ENCODE peak calls at places on chromosomes 1 and 21, in eight cellular contexts. One of them, this sample, is unnamed.

GRCh38 chr1:226438007-226438406 is 30.1 kb upstream of the PARP1 start:
- DNase-seq in cardiac muscle cell: no peak
- DNase-seq in fibroblast of the aortic adventitia: peak; percentile 12
- DNase-seq in H9: no peak
- DNase-seq in CD8-positive, alpha-beta T cell: no peak
- DNase-seq in DND-41: no peak
- DNase-seq in endothelial cell: no peak
- DNase-seq in BJ: no peak
- DNase-seq in this sample: no peak

GRCh38 chr1:100896481-100896982 is 642 bp downstream of the SLC30A7 start:
- DNase-seq in H9: peak; percentile 31
- DNase-seq in fibroblast of the aortic adventitia: peak; percentile 52
- DNase-seq in cardiac muscle cell: peak; percentile 20
- DNase-seq in DND-41: peak; percentile 54
- DNase-seq in CD8-positive, alpha-beta T cell: peak; percentile 64
- DNase-seq in endothelial cell: peak; percentile 29
- DNase-seq in BJ: no peak
- DNase-seq in this sample: peak; percentile 52

GRCh38 chr1:41678141-41678878 is 193.8 kb upstream of the EDN2 start:
- DNase-seq in DND-41: peak; percentile 93
- DNase-seq in endothelial cell: no peak
- DNase-seq in H9: no peak
- DNase-seq in CD8-positive, alpha-beta T cell: no peak
- DNase-seq in cardiac muscle cell: no peak
- DNase-seq in fibroblast of the aortic adventitia: no peak
- DNase-seq in BJ: peak; percentile 42
- DNase-seq in this sample: peak; percentile 58

GRCh38 chr1:207841318-207841717 is 69.6 kb downstream of the CD34 start:
- DNase-seq in fibroblast of the aortic adventitia: no peak
- DNase-seq in BJ: no peak
- DNase-seq in endothelial cell: no peak
- DNase-seq in CD8-positive, alpha-beta T cell: no peak
- DNase-seq in DND-41: no peak
- DNase-seq in cardiac muscle cell: no peak
- DNase-seq in H9: no peak
- DNase-seq in this sample: no peak

GRCh38 chr1:216688127-216688657 is 35.0 kb downstream of the ESRRG start:
- DNase-seq in cardiac muscle cell: no peak
- DNase-seq in CD8-positive, alpha-beta T cell: no peak
- DNase-seq in BJ: no peak
- DNase-seq in H9: no peak
- DNase-seq in DND-41: no peak
- DNase-seq in endothelial cell: no peak
- DNase-seq in fibroblast of the aortic adventitia: no peak
- DNase-seq in this sample: no peak

GRCh38 chr21:42002421-42002958 is 7.7 kb downstream of the ZBTB21 start:
- DNase-seq in CD8-positive, alpha-beta T cell: no peak
- DNase-seq in fibroblast of the aortic adventitia: peak; percentile 68
- DNase-seq in cardiac muscle cell: no peak
- DNase-seq in H9: no peak
- DNase-seq in endothelial cell: no peak
- DNase-seq in DND-41: no peak
- DNase-seq in BJ: peak; percentile 87
- DNase-seq in this sample: no peak

GRCh38 chr1:208731976-208732821 is 488.0 kb upstream of the PLXNA2 start:
- DNase-seq in endothelial cell: no peak
- DNase-seq in DND-41: no peak
- DNase-seq in H9: no peak
- DNase-seq in CD8-positive, alpha-beta T cell: no peak
- DNase-seq in BJ: no peak
- DNase-seq in fibroblast of the aortic adventitia: peak; percentile 2
- DNase-seq in cardiac muscle cell: no peak
- DNase-seq in this sample: no peak

GRCh38 chr1:35675773-35676172 is 34.4 kb upstream of the PSMB2 start:
- DNase-seq in BJ: no peak
- DNase-seq in H9: no peak
- DNase-seq in endothelial cell: no peak
- DNase-seq in fibroblast of the aortic adventitia: no peak
- DNase-seq in DND-41: no peak
- DNase-seq in cardiac muscle cell: no peak
- DNase-seq in CD8-positive, alpha-beta T cell: no peak
- DNase-seq in this sample: no peak

GRCh38 chr1:22508991-22509390 is 54.3 kb upstream of the EPHA8 start:
- DNase-seq in BJ: no peak
- DNase-seq in DND-41: no peak
- DNase-seq in H9: no peak
- DNase-seq in CD8-positive, alpha-beta T cell: no peak
- DNase-seq in cardiac muscle cell: no peak
- DNase-seq in fibroblast of the aortic adventitia: no peak
- DNase-seq in endothelial cell: no peak
- DNase-seq in this sample: no peak

DNA sequence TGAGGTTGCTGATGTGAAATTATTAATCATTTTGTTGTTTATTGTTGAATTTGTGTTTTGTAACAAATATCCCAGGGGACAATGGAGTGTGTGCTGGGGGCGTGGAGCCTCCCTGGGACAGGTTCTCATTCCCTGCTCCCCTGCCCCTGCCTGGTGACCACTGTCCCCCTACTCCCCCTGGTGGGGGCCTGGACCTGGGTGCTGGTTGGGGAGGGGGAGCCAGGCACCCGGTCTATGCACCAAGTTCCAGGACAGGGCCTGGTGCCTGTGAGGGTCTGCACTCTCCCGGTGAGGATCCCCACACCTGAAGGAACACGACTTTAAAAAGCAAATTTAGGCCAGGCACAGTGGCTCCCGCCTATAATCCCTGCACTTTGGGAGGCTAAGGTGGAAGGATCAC is 42.4 kb downstream of the CHD5 start:
- DNase-seq in BJ: no peak
- DNase-seq in endothelial cell: no peak
- DNase-seq in CD8-positive, alpha-beta T cell: no peak
- DNase-seq in H9: no peak
- DNase-seq in cardiac muscle cell: no peak
- DNase-seq in fibroblast of the aortic adventitia: no peak
- DNase-seq in DND-41: no peak
- DNase-seq in this sample: peak; percentile 25
- TF ChIP-seq CTCF in BJ: no peak
- TF ChIP-seq CTCF in endothelial cell: no peak
- TF ChIP-seq CTCF in CD8-positive, alpha-beta T cell: no peak
- TF ChIP-seq CTCF in H9: peak; percentile 46
- TF ChIP-seq CTCF in cardiac muscle cell: no peak
- TF ChIP-seq CTCF in fibroblast of the aortic adventitia: no peak
- TF ChIP-seq CTCF in DND-41: peak; percentile 6
- TF ChIP-seq CTCF in this sample: no peak

GRCh38 chr1:2133039-2133878 is 61.3 kb downstream of the FAAP20 start:
- DNase-seq in BJ: peak; percentile 93
- DNase-seq in fibroblast of the aortic adventitia: peak; percentile 98
- DNase-seq in H9: peak; percentile 98
- DNase-seq in endothelial cell: peak; percentile 98
- DNase-seq in DND-41: peak; percentile 91
- DNase-seq in CD8-positive, alpha-beta T cell: peak; percentile 95
- DNase-seq in cardiac muscle cell: peak; percentile 99
- DNase-seq in this sample: peak; percentile 99
- TF ChIP-seq CTCF in BJ: no peak
- TF ChIP-seq CTCF in fibroblast of the aortic adventitia: no peak
- TF ChIP-seq CTCF in H9: no peak
- TF ChIP-seq CTCF in endothelial cell: no peak
- TF ChIP-seq CTCF in DND-41: no peak
- TF ChIP-seq CTCF in CD8-positive, alpha-beta T cell: no peak
- TF ChIP-seq CTCF in cardiac muscle cell: no peak
- TF ChIP-seq CTCF in this sample: no peak

GRCh38 chr1:147892216-147892615 is 10.4 kb upstream of the GJA8 start:
- DNase-seq in cardiac muscle cell: peak; percentile 51
- DNase-seq in endothelial cell: no peak
- DNase-seq in CD8-positive, alpha-beta T cell: no peak
- DNase-seq in H9: peak; percentile 58
- DNase-seq in BJ: no peak
- DNase-seq in DND-41: no peak
- DNase-seq in fibroblast of the aortic adventitia: no peak
- DNase-seq in this sample: no peak
- TF ChIP-seq CTCF in cardiac muscle cell: no peak
- TF ChIP-seq CTCF in endothelial cell: no peak
- TF ChIP-seq CTCF in CD8-positive, alpha-beta T cell: no peak
- TF ChIP-seq CTCF in H9: no peak
- TF ChIP-seq CTCF in BJ: no peak
- TF ChIP-seq CTCF in DND-41: peak; percentile 32
- TF ChIP-seq CTCF in fibroblast of the aortic adventitia: no peak
- TF ChIP-seq CTCF in this sample: no peak

GRCh38 chr1:109499661-109500536 is 6.0 kb downstream of the CYB561D1 start:
- DNase-seq in DND-41: peak; percentile 54
- DNase-seq in fibroblast of the aortic adventitia: peak; percentile 62
- DNase-seq in endothelial cell: peak; percentile 62
- DNase-seq in BJ: peak; percentile 49
- DNase-seq in CD8-positive, alpha-beta T cell: peak; percentile 80
- DNase-seq in cardiac muscle cell: peak; percentile 34
- DNase-seq in H9: peak; percentile 80
- DNase-seq in this sample: no peak
- TF ChIP-seq CTCF in DND-41: peak; percentile 61
- TF ChIP-seq CTCF in fibroblast of the aortic adventitia: peak; percentile 54
- TF ChIP-seq CTCF in endothelial cell: peak; percentile 64
- TF ChIP-seq CTCF in BJ: peak; percentile 62
- TF ChIP-seq CTCF in CD8-positive, alpha-beta T cell: peak; percentile 59
- TF ChIP-seq CTCF in cardiac muscle cell: peak; percentile 51
- TF ChIP-seq CTCF in H9: peak; percentile 78
- TF ChIP-seq CTCF in this sample: no peak

DNA sequence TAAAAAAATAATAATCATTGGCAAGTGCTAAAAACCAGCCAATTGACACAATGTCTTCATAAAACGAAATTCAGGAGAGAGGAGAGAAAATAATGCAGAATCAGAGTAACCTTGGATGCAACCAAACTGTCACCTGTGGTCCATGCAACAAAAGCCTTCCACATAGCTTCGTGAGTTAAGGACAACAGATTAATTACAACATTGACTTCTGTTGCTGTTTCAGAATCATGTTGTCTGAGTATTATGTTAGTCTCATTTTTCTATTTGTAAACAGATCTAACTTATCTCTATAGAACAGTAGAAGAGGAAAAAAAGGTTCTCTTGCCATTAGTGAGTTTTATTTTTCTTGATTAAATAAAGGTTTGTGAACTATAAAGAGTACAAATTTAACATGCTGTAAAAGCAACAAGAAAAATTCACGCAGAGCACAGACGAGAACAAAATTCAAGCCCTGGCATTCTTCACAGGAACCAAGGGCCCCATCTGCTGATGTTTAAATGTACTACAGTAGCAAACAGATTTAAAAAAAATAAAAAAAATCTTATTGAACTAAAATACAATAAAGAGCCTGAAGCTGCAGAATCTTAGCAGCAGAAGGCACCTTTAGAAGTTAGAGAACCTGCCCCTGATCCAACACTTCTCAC is 381.1 kb upstream of the PKN2 start:
- DNase-seq in CD8-positive, alpha-beta T cell: no peak
- DNase-seq in DND-41: no peak
- DNase-seq in fibroblast of the aortic adventitia: peak; percentile 66
- DNase-seq in BJ: no peak
- DNase-seq in cardiac muscle cell: peak; percentile 64
- DNase-seq in H9: no peak
- DNase-seq in endothelial cell: peak; percentile 20
- DNase-seq in this sample: no peak
- TF ChIP-seq CTCF in CD8-positive, alpha-beta T cell: no peak
- TF ChIP-seq CTCF in DND-41: no peak
- TF ChIP-seq CTCF in fibroblast of the aortic adventitia: peak; percentile 54
- TF ChIP-seq CTCF in BJ: peak; percentile 45
- TF ChIP-seq CTCF in cardiac muscle cell: peak; percentile 42
- TF ChIP-seq CTCF in H9: peak; percentile 78
- TF ChIP-seq CTCF in endothelial cell: peak; percentile 46
- TF ChIP-seq CTCF in this sample: no peak

GRCh38 chr1:222828939-222829338 is 14.1 kb downstream of the DISP1 start:
- DNase-seq in H9: no peak
- DNase-seq in CD8-positive, alpha-beta T cell: no peak
- DNase-seq in cardiac muscle cell: no peak
- DNase-seq in DND-41: no peak
- DNase-seq in fibroblast of the aortic adventitia: no peak
- DNase-seq in endothelial cell: no peak
- DNase-seq in BJ: no peak
- DNase-seq in this sample: no peak
- TF ChIP-seq CTCF in H9: no peak
- TF ChIP-seq CTCF in CD8-positive, alpha-beta T cell: no peak
- TF ChIP-seq CTCF in cardiac muscle cell: no peak
- TF ChIP-seq CTCF in DND-41: peak; percentile 10
- TF ChIP-seq CTCF in fibroblast of the aortic adventitia: peak; percentile 26
- TF ChIP-seq CTCF in endothelial cell: no peak
- TF ChIP-seq CTCF in BJ: peak; percentile 31
- TF ChIP-seq CTCF in this sample: no peak

GRCh38 chr21:35201799-35202198 is 152.7 kb upstream of the RUNX1 start:
- DNase-seq in DND-41: no peak
- DNase-seq in CD8-positive, alpha-beta T cell: no peak
- DNase-seq in endothelial cell: no peak
- DNase-seq in fibroblast of the aortic adventitia: no peak
- DNase-seq in cardiac muscle cell: no peak
- DNase-seq in BJ: no peak
- DNase-seq in H9: no peak
- DNase-seq in this sample: no peak
- TF ChIP-seq CTCF in DND-41: no peak
- TF ChIP-seq CTCF in CD8-positive, alpha-beta T cell: no peak
- TF ChIP-seq CTCF in endothelial cell: no peak
- TF ChIP-seq CTCF in fibroblast of the aortic adventitia: no peak
- TF ChIP-seq CTCF in cardiac muscle cell: no peak
- TF ChIP-seq CTCF in BJ: no peak
- TF ChIP-seq CTCF in H9: no peak
- TF ChIP-seq CTCF in this sample: no peak

GRCh38 chr1:115717541-115717940 is 51.0 kb downstream of the CASQ2 start:
- DNase-seq in CD8-positive, alpha-beta T cell: no peak
- DNase-seq in fibroblast of the aortic adventitia: peak; percentile 22
- DNase-seq in H9: peak; percentile 69
- DNase-seq in DND-41: peak; percentile 52
- DNase-seq in BJ: no peak
- DNase-seq in cardiac muscle cell: peak; percentile 61
- DNase-seq in endothelial cell: peak; percentile 75
- DNase-seq in this sample: no peak
- TF ChIP-seq CTCF in CD8-positive, alpha-beta T cell: no peak
- TF ChIP-seq CTCF in fibroblast of the aortic adventitia: peak; percentile 45
- TF ChIP-seq CTCF in H9: peak; percentile 75
- TF ChIP-seq CTCF in DND-41: peak; percentile 70
- TF ChIP-seq CTCF in BJ: peak; percentile 53
- TF ChIP-seq CTCF in cardiac muscle cell: peak; percentile 46
- TF ChIP-seq CTCF in endothelial cell: peak; percentile 86
- TF ChIP-seq CTCF in this sample: peak; percentile 74

DNA sequence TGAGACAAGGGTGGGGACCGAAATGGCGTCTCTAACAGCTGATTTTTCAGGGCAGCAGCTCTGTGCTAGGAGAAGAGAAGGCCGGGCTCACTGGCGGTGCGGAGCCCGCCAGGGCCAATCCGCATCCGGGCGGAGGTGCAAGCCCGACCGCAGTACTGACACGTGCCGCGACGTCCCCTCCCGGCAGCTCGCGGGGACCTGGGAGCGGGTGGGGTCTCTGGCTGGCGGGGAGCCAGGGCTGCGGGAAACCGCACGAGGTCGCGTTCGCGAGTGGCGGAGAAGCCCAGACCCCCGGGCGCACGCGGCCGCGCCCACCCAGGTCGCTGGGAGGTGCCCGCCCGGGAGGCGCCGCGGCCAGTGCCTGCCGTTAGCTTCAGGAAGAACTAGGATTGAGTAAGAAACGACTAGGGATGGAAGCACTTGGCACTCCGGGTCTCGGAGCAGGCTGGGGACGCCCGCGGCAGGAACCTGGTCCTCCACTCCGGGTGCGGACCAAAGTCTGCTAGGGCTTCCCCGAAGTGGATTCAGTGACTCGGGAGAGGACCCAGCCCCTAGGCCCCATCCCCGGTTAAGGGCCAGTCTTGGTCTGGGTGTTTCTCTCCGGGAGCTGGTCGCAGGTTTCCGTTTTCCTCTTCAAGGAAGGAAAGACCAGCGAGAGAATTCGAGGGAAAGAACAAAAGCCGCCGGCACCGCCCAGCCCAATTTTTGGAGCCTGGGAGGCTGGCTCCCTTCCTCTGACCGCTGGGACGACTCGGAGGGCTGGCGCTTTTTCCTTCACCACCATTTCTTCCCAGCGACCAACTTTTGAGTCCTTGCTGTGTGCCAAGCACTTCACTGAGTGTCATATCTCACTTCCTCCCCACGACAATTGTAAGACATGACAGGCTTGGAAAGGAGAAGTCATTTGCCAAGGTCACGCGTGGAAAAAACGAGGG is 16.7 kb upstream of the STMN1 start:
- DNase-seq in DND-41: peak; percentile 76
- DNase-seq in cardiac muscle cell: peak; percentile 27
- DNase-seq in H9: peak; percentile 74
- DNase-seq in CD8-positive, alpha-beta T cell: peak; percentile 67
- DNase-seq in BJ: no peak
- DNase-seq in endothelial cell: peak; percentile 71
- DNase-seq in fibroblast of the aortic adventitia: no peak
- DNase-seq in this sample: peak; percentile 56
- TF ChIP-seq CTCF in DND-41: no peak
- TF ChIP-seq CTCF in cardiac muscle cell: no peak
- TF ChIP-seq CTCF in H9: no peak
- TF ChIP-seq CTCF in CD8-positive, alpha-beta T cell: no peak
- TF ChIP-seq CTCF in BJ: no peak
- TF ChIP-seq CTCF in endothelial cell: no peak
- TF ChIP-seq CTCF in fibroblast of the aortic adventitia: no peak
- TF ChIP-seq CTCF in this sample: no peak

This sample was measured in CD14-positive monocyte.